ENCODE peak calls at places on chromosomes 6 and 20, in four cellular contexts. P is mucosa of descending colon, N is BE2C, G is transverse colon. J is an unnamed sample. For H3K4me1, the result is how much of the 10 kb centered on the place peaks cover.

GRCh38 chr6:91731939-91732338 is 1145.1 kb upstream of the MAP3K7 start:
- DNase-seq in N (no peak), G (no peak), P (no peak), J (no peak)

GRCh38 chr6:29493261-29493660 is 5.5 kb upstream of the MAS1L start:
- DNase-seq in N (no peak), P (no peak), G (no peak), J (no peak)

GRCh38 chr20:62009322-62009721 is 56.4 kb downstream of the TAF4 start:
- DNase-seq in G (no peak), N (no peak), P (no peak), J (peak)

GRCh38 chr6:39836621-39837020 is 44.4 kb downstream of the DAAM2 start:
- DNase-seq in P (no peak), G (no peak), N (no peak), J (no peak)

GRCh38 chr6:27178001-27178730 is 69.3 kb upstream of the PRSS16 start:
- DNase-seq in P (peak), G (peak), N (peak), J (no peak)

GRCh38 chr20:19712737-19713260 is 45.3 kb upstream of the RIN2 start:
- DNase-seq in N (no peak), P (no peak), G (no peak), J (no peak)

GRCh38 chr6:170024940-170025339 is 265.9 kb downstream of the DLL1 start:
- DNase-seq in P (no peak), G (peak), N (peak), J (no peak)

GRCh38 chr20:63625771-63626423 is 1.0 kb downstream of the GMEB2 start:
- DNase-seq in G (peak), P (peak), N (peak), J (no peak)

GRCh38 chr20:21796059-21796458 is 90.6 kb downstream of the PAX1 start:
- DNase-seq in N (peak), G (no peak), P (no peak), J (no peak)

GRCh38 chr20:2879148-2879547 is 5.9 kb downstream of the PTPRA start:
- DNase-seq in N (no peak), P (no peak), G (no peak), J (no peak)

GRCh38 chr6:154993026-154993425 is 2.1 kb upstream of the TIAM2 start:
- DNase-seq in G (no peak), P (no peak), N (no peak), J (no peak)

GRCh38 chr6:33075208-33075567 is 602 bp upstream of the HLA-DPB1 start:
- DNase-seq in P (no peak), N (no peak), G (no peak), J (no peak)

GRCh38 chr6:5053864-5054426 is 31.2 kb upstream of the PPP1R3G start:
- DNase-seq in P (no peak), G (no peak), N (no peak), J (no peak)

GRCh38 chr6:51199272-51199671 is 380.6 kb downstream of the TFAP2B start:
- DNase-seq in N (no peak), P (no peak), G (no peak), J (no peak)

GRCh38 chr6:39043776-39044175 is 4.8 kb upstream of the GLP1R start:
- DNase-seq in P (no peak), G (no peak), N (no peak), J (no peak)

GRCh38 chr20:33789109-33789857 is 21.9 kb upstream of the CHMP4B start:
- DNase-seq in P (peak), G (peak), N (peak), J (peak)

GRCh38 chr6:28838289-28838633 is 85.5 kb downstream of the TRIM27 start:
- DNase-seq in N (peak), G (peak), P (peak), J (peak)

GRCh38 chr20:22814475-22815205 is 220.5 kb upstream of the SSTR4 start:
- DNase-seq in P (no peak), G (no peak), N (no peak), J (no peak)

GRCh38 chr6:44717431-44717830 is 329.9 kb downstream of the CDC5L start:
- DNase-seq in N (no peak), G (no peak), P (no peak), J (no peak)

GRCh38 chr6:47112311-47112710 is 70.2 kb upstream of the ADGRF1 start:
- DNase-seq in G (no peak), N (no peak), P (no peak), J (no peak)

GRCh38 chr6:167285077-167285770 is 5.9 kb upstream of the UNC93A start:
- DNase-seq in N (no peak), P (no peak), G (no peak), J (no peak)

GRCh38 chr6:113432729-113433505 is 424.2 kb upstream of the MARCKS start:
- DNase-seq in P (no peak), G (no peak), N (no peak), J (no peak)

GRCh38 chr20:51272392-51272791 is 249.5 kb upstream of the KCNG1 start:
- DNase-seq in G (no peak), P (no peak), N (no peak), J (no peak)

GRCh38 chr20:19757973-19758887 is at the start of gene RIN2:
- DNase-seq in N (peak), G (peak), P (peak), J (peak)

GRCh38 chr20:25158043-25158442 is 37.5 kb upstream of the ENTPD6 start:
- DNase-seq in G (no peak), N (no peak), P (no peak), J (no peak)

GRCh38 chr6:44966449-44967091 is 361.6 kb upstream of the RUNX2 start:
- DNase-seq in G (no peak), N (no peak), P (no peak), J (no peak)

GRCh38 chr6:136088693-136089092 is 161.4 kb downstream of the MTFR2 start:
- DNase-seq in P (no peak), G (no peak), N (no peak), J (no peak)
- TF ChIP-seq CTCF in P (no peak), G (no peak), N (no peak), J (no peak)

DNA sequence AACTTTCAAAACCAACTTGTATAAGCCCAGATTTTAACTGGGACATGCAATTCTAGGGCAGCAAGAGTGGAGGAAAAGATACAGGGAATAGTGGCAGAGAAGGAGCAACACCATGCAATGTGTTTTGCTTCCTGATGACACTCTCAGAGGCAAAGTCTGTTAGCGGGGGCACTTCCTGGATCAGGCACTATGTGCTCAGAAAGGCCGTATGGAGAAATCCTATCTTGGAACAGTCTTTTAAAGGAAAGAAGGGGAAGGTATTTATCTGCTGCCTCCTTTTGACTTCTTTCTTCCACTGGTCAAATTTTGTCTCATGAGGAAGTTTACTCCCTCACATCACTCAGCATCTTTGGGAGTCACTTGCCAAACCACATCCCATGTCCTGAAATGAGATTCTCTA is 91.6 kb upstream of the ELOVL5 start:
- DNase-seq in P (no peak), N (no peak), G (no peak), J (no peak)
- H3K4me1 ChIP-seq in P (under half), N (under half), G (under half), J (under half)

GRCh38 chr6:52577022-52577777 is at the start of gene TRAM2:
- DNase-seq in N (peak), P (peak), G (peak), J (peak)
- TF ChIP-seq CTCF in N (no peak), P (no peak), G (no peak), J (no peak)

GRCh38 chr6:56814308-56814707 is 140.6 kb upstream of the BEND6 start:
- DNase-seq in P (no peak), N (no peak), G (no peak), J (no peak)
- H3K4me1 ChIP-seq in P (under half), N (under half), G (under half), J (under half)

J was measured in pancreas.